ENCODE peak calls at places on chromosome 9, in four cellular contexts. B, M, C and P are unnamed samples.

GRCh38 chr9:38090170-38090569 is 21.1 kb upstream of the SHB start:
- DNase-seq in B (no peak), M (no peak), C (no peak), P (no peak)

GRCh38 chr9:27539479-27540441 is 10.1 kb upstream of the MOB3B start:
- DNase-seq in B (no peak), M (peak), C (peak), P (no peak)

GRCh38 chr9:97804059-97804365 is 49.0 kb upstream of the FOXE1 start:
- DNase-seq in B (no peak), M (no peak), C (no peak), P (no peak)

GRCh38 chr9:98146101-98146991 is 27.3 kb upstream of the TRIM14 start:
- DNase-seq in B (no peak), M (no peak), C (peak), P (no peak)

GRCh38 chr9:34636791-34637355 is 714 bp downstream of the SIGMAR1 start:
- DNase-seq in B (no peak), M (no peak), C (no peak), P (no peak)

GRCh38 chr9:79222483-79222882 is 349.3 kb upstream of the TLE4 start:
- DNase-seq in B (no peak), M (no peak), C (peak), P (no peak)

GRCh38 chr9:1319436-1319835 is 269.3 kb downstream of the DMRT2 start:
- DNase-seq in B (no peak), M (no peak), C (no peak), P (no peak)

GRCh38 chr9:71612889-71613288 is 155.4 kb downstream of the CEMIP2 start:
- DNase-seq in B (no peak), M (no peak), C (no peak), P (no peak)

GRCh38 chr9:89793551-89793950 is 188.7 kb downstream of the GADD45G start:
- DNase-seq in B (no peak), M (no peak), C (no peak), P (no peak)

GRCh38 chr9:103789686-103790085 is 304.4 kb upstream of the SMC2 start:
- DNase-seq in B (no peak), M (no peak), C (peak), P (no peak)

GRCh38 chr9:69085523-69086283 is 50.2 kb downstream of the FXN start:
- DNase-seq in B (no peak), M (peak), C (peak), P (no peak)

GRCh38 chr9:23522952-23523351 is 303.1 kb downstream of the ELAVL2 start:
- DNase-seq in B (no peak), M (no peak), C (no peak), P (no peak)

GRCh38 chr9:14214065-14214684 is 99.8 kb downstream of the NFIB start:
- DNase-seq in B (no peak), M (no peak), C (no peak), P (no peak)

GRCh38 chr9:115291841-115292240 is 173.9 kb upstream of the TNC start:
- DNase-seq in B (no peak), M (no peak), C (no peak), P (no peak)

GRCh38 chr9:130606887-130607582 is 27.7 kb downstream of the FUBP3 start:
- DNase-seq in B (no peak), M (no peak), C (peak), P (no peak)

DNA sequence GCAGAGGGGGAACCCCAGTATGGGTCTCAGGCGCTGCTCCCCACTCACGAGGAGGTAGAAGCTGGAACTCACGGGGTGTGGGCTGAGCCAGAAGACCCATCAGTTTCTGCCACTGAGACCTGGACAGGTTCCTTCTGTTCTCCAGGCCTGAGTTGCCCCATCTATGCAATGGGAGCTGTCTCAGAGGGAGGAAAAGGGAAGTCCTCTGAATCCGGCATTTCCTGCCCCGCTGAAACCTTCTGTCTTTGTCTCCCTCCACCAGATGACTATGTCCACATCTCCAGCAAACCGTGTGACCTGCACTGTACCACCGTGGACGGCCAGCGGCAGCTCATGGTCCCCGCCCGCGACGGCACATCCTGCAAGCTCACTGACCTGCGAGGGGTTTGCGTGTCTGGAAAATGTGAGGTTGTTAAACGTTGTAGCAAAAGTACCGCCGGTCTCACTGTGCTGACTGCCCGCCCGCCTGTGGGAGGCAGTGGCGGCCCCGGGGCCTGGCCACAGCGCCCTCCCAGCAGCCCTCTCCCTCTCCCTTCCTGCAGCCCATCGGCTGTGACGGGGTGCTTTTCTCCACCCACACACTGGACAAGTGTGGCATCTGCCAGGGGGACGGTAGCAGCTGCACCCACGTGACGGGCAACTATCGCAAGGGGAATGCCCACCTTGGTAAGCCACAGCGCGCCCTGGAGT is 6.0 kb downstream of the ADAMTSL2 start:
- DNase-seq in B (no peak), M (no peak), C (no peak), P (no peak)
- TF ChIP-seq CTCF in B (no peak), M (no peak), C (no peak), P (no peak)

DNA sequence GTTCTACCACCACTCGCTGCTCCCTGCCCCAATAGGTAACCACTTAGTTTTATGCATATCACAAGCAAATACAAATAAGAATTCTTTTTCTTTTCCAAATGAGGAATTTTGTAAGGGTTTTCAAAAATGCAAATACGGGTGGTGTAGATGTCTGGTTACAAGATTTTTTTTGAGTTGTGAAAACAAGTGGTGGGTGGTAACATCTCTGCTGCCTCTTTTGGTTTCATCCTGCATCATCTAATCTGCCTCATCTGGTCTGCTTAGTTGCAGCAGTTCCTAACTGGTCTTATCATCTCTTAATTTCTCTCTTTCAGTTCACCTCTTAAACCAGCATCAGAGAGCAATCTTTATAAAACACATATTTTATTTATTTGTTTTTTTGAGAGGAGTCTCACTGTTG is 5.3 kb downstream of the NFX1 start:
- DNase-seq in B (no peak), M (no peak), C (no peak), P (no peak)
- TF ChIP-seq CTCF in B (no peak), M (no peak), C (no peak), P (no peak)

GRCh38 chr9:127979333-127980055 is 1.3 kb downstream of the EEIG1 start:
- DNase-seq in B (peak), M (no peak), C (peak), P (no peak)

GRCh38 chr9:127976943-127977871 is 3.6 kb downstream of the EEIG1 start:
- DNase-seq in B (no peak), M (no peak), C (no peak), P (no peak)

GRCh38 chr9:127979015-127979332 is 1.8 kb downstream of the EEIG1 start:
- DNase-seq in B (no peak), M (no peak), C (no peak), P (no peak)

GRCh38 chr9:127976498-127976897 is 4.3 kb downstream of the EEIG1 start:
- DNase-seq in B (no peak), M (no peak), C (no peak), P (no peak)

GRCh38 chr9:127977877-127978647 is 2.7 kb downstream of the EEIG1 start:
- DNase-seq in B (peak), M (no peak), C (peak), P (no peak)
- TF ChIP-seq CTCF in B (no peak), M (peak), C (peak), P (no peak)

DNA sequence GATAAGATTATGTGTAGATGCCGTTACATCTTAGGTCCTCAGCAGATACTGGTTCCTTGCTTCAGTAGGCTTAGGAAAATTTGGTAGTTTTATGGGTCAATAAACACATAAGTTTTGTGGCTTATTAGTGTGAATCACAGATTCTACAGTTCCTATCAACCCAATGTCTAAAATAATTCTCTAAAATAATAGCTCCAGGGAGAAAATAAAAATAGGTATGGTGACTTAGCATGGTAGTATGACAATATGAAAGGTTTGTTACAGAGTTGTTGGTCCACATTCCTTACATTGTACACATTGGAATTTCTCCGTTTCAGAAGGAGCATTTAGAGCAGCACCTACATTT is 91.7 kb downstream of the AOPEP start:
- DNase-seq in B (no peak), M (no peak), C (no peak), P (no peak)
- TF ChIP-seq CTCF in B (no peak), M (no peak), C (no peak), P (no peak)

DNA sequence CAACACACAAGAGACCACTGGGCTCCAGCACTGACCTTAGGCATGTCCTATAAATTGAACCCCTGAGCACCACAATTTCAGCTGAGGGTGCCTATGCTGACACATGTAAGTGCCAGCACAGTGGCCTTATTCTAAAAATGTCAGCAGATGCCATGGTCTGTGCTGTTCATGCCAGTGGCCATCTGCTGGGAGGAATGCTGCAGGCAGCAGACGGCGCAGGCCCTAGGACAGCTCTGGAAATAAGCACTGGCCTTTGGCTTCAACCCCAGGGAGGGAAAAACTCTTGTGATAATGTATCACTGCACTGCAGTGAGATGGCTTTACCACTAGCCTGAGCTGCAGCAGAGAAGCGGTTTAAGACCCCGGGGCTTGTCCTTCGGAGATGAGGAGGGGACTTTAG is 98.5 kb downstream of the SYK start:
- DNase-seq in B (no peak), M (no peak), C (no peak), P (no peak)
- TF ChIP-seq CTCF in B (no peak), M (peak), C (peak), P (no peak)

GRCh38 chr9:80500300-80500699 is 928.5 kb downstream of the TLE4 start:
- DNase-seq in B (no peak), M (no peak), C (no peak), P (no peak)
- TF ChIP-seq CTCF in B (no peak), M (no peak), C (no peak), P (no peak)

DNA sequence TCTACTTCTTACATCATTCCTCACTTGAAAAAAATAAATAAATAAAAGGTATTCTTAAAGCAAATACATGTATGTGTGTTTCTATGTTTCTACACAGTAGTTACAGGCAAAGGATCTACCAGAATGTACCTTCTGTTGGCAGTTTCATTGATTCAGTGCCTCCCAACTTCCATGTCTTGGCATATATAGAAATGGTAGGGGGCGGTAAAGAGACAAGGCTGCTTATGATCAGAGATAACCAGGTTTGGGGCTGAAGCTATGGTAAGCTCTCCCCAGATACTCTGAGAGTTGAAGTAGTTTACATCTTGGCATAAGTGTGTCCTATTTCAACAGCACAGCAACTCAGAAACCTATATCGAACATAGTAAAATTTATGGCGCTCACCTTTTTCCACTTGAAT is 1075.4 kb upstream of the C9orf72 start:
- DNase-seq in B (no peak), M (no peak), C (no peak), P (no peak)
- TF ChIP-seq CTCF in B (peak), M (no peak), C (no peak), P (no peak)

GRCh38 chr9:133713211-133713959 is 24.8 kb downstream of the SARDH start:
- DNase-seq in B (no peak), M (no peak), C (no peak), P (no peak)
- TF ChIP-seq CTCF in B (no peak), M (no peak), C (no peak), P (no peak)

GRCh38 chr9:136558373-136558772 is 12.5 kb upstream of the NOTCH1 start:
- DNase-seq in B (no peak), M (no peak), C (no peak), P (no peak)
- TF ChIP-seq CTCF in B (no peak), M (no peak), C (no peak), P (no peak)

DNA sequence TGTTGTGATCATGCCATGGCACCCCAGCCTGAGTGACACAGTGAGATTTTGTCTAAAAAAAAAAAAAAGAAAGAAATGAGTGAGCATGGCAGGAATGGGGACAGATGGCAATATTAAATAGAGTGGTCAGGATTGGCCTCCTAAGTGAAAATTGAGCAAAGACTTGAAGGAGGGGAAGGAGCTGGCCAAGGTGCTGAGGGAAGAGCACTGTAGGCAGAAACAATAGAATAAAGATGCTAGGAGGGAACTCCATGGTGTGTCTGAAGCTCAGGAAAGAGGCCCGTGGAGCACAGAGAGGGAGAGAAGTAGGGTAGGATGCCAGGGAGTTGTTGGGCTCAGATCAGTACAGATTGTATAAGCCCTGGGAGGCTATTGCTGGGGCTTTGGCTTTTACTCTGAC is 64.4 kb upstream of the PCAT7 start:
- DNase-seq in B (no peak), M (no peak), C (peak), P (no peak)
- TF ChIP-seq CTCF in B (no peak), M (no peak), C (no peak), P (no peak)